ENCODE peak calls at places on chromosome 11, in six cellular contexts. One of them, this sample, is unnamed.

GRCh38 chr11:122085712-122086111 is 30.3 kb downstream of the BLID start:
- DNase-seq in effector memory CD8-positive, alpha-beta T cell: no peak
- DNase-seq in hypothalamus: no peak
- DNase-seq in mammary epithelial cell: no peak
- DNase-seq in activated T-cell treated with anti-CD3 and anti-CD28 coated beads for 24 hours: no peak
- DNase-seq in adrenal gland: no peak
- DNase-seq in this sample: no peak

GRCh38 chr11:16779436-16779835 is 41.0 kb downstream of the C11orf58 start:
- DNase-seq in effector memory CD8-positive, alpha-beta T cell: no peak
- DNase-seq in hypothalamus: no peak
- DNase-seq in mammary epithelial cell: no peak
- DNase-seq in activated T-cell treated with anti-CD3 and anti-CD28 coated beads for 24 hours: no peak
- DNase-seq in adrenal gland: no peak
- DNase-seq in this sample: no peak

GRCh38 chr11:83612891-83613766 is 327.0 kb upstream of the CCDC90B start:
- DNase-seq in effector memory CD8-positive, alpha-beta T cell: no peak
- DNase-seq in hypothalamus: no peak
- DNase-seq in mammary epithelial cell: no peak
- DNase-seq in activated T-cell treated with anti-CD3 and anti-CD28 coated beads for 24 hours: no peak
- DNase-seq in adrenal gland: no peak
- DNase-seq in this sample: peak

GRCh38 chr11:77039491-77040400 is 5.5 kb downstream of the B3GNT6 start:
- DNase-seq in effector memory CD8-positive, alpha-beta T cell: no peak
- DNase-seq in hypothalamus: peak
- DNase-seq in mammary epithelial cell: peak
- DNase-seq in activated T-cell treated with anti-CD3 and anti-CD28 coated beads for 24 hours: no peak
- DNase-seq in adrenal gland: peak
- DNase-seq in this sample: peak

GRCh38 chr11:20775331-20775730 is 105.9 kb downstream of the NELL1 start:
- DNase-seq in effector memory CD8-positive, alpha-beta T cell: no peak
- DNase-seq in hypothalamus: no peak
- DNase-seq in mammary epithelial cell: no peak
- DNase-seq in activated T-cell treated with anti-CD3 and anti-CD28 coated beads for 24 hours: no peak
- DNase-seq in adrenal gland: no peak
- DNase-seq in this sample: no peak

GRCh38 chr11:8765294-8765693 is 82.7 kb downstream of the RPL27A start:
- DNase-seq in effector memory CD8-positive, alpha-beta T cell: no peak
- DNase-seq in hypothalamus: no peak
- DNase-seq in mammary epithelial cell: peak
- DNase-seq in activated T-cell treated with anti-CD3 and anti-CD28 coated beads for 24 hours: no peak
- DNase-seq in adrenal gland: no peak
- DNase-seq in this sample: no peak

GRCh38 chr11:45391168-45391850 is 105.2 kb upstream of the SYT13 start:
- DNase-seq in effector memory CD8-positive, alpha-beta T cell: no peak
- DNase-seq in hypothalamus: no peak
- DNase-seq in mammary epithelial cell: no peak
- DNase-seq in activated T-cell treated with anti-CD3 and anti-CD28 coated beads for 24 hours: no peak
- DNase-seq in adrenal gland: no peak
- DNase-seq in this sample: no peak

GRCh38 chr11:25593221-25593620 is 738.7 kb upstream of the ANO3 start:
- DNase-seq in effector memory CD8-positive, alpha-beta T cell: no peak
- DNase-seq in hypothalamus: no peak
- DNase-seq in mammary epithelial cell: no peak
- DNase-seq in activated T-cell treated with anti-CD3 and anti-CD28 coated beads for 24 hours: no peak
- DNase-seq in adrenal gland: no peak
- DNase-seq in this sample: no peak

GRCh38 chr11:111135101-111135500 is 110.4 kb upstream of the POU2AF2 start:
- DNase-seq in effector memory CD8-positive, alpha-beta T cell: no peak
- DNase-seq in hypothalamus: no peak
- DNase-seq in mammary epithelial cell: no peak
- DNase-seq in activated T-cell treated with anti-CD3 and anti-CD28 coated beads for 24 hours: no peak
- DNase-seq in adrenal gland: no peak
- DNase-seq in this sample: no peak

GRCh38 chr11:63613517-63614135 is 607 bp downstream of the PLAAT3 start:
- DNase-seq in effector memory CD8-positive, alpha-beta T cell: peak
- DNase-seq in hypothalamus: peak
- DNase-seq in mammary epithelial cell: no peak
- DNase-seq in activated T-cell treated with anti-CD3 and anti-CD28 coated beads for 24 hours: no peak
- DNase-seq in adrenal gland: peak
- DNase-seq in this sample: no peak

GRCh38 chr11:27209562-27210005 is 153.4 kb downstream of the CCDC34 start:
- DNase-seq in effector memory CD8-positive, alpha-beta T cell: no peak
- DNase-seq in hypothalamus: no peak
- DNase-seq in mammary epithelial cell: peak
- DNase-seq in activated T-cell treated with anti-CD3 and anti-CD28 coated beads for 24 hours: no peak
- DNase-seq in adrenal gland: peak
- DNase-seq in this sample: no peak

GRCh38 chr11:14361951-14362350 is 3.0 kb upstream of the RRAS2 start:
- DNase-seq in effector memory CD8-positive, alpha-beta T cell: no peak
- DNase-seq in hypothalamus: no peak
- DNase-seq in mammary epithelial cell: no peak
- DNase-seq in activated T-cell treated with anti-CD3 and anti-CD28 coated beads for 24 hours: no peak
- DNase-seq in adrenal gland: no peak
- DNase-seq in this sample: no peak

GRCh38 chr11:15223318-15223717 is 108.6 kb downstream of the INSC start:
- DNase-seq in effector memory CD8-positive, alpha-beta T cell: no peak
- DNase-seq in hypothalamus: no peak
- DNase-seq in mammary epithelial cell: no peak
- DNase-seq in activated T-cell treated with anti-CD3 and anti-CD28 coated beads for 24 hours: no peak
- DNase-seq in adrenal gland: no peak
- DNase-seq in this sample: no peak

GRCh38 chr11:118283756-118284350 is 19.8 kb upstream of the MPZL2 start:
- DNase-seq in effector memory CD8-positive, alpha-beta T cell: no peak
- DNase-seq in hypothalamus: no peak
- DNase-seq in mammary epithelial cell: no peak
- DNase-seq in activated T-cell treated with anti-CD3 and anti-CD28 coated beads for 24 hours: no peak
- DNase-seq in adrenal gland: no peak
- DNase-seq in this sample: no peak

GRCh38 chr11:124934862-124935547 is 842 bp downstream of the HEPACAM start:
- DNase-seq in effector memory CD8-positive, alpha-beta T cell: no peak
- DNase-seq in hypothalamus: no peak
- DNase-seq in mammary epithelial cell: peak
- DNase-seq in activated T-cell treated with anti-CD3 and anti-CD28 coated beads for 24 hours: no peak
- DNase-seq in adrenal gland: no peak
- DNase-seq in this sample: no peak

GRCh38 chr11:96267490-96268010 is 75.4 kb downstream of the MAML2 start:
- DNase-seq in effector memory CD8-positive, alpha-beta T cell: peak
- DNase-seq in hypothalamus: no peak
- DNase-seq in mammary epithelial cell: no peak
- DNase-seq in activated T-cell treated with anti-CD3 and anti-CD28 coated beads for 24 hours: peak
- DNase-seq in adrenal gland: no peak
- DNase-seq in this sample: no peak

GRCh38 chr11:69496631-69497220 is 15.3 kb downstream of the LINC01488 start:
- DNase-seq in effector memory CD8-positive, alpha-beta T cell: no peak
- DNase-seq in hypothalamus: no peak
- DNase-seq in mammary epithelial cell: no peak
- DNase-seq in activated T-cell treated with anti-CD3 and anti-CD28 coated beads for 24 hours: no peak
- DNase-seq in adrenal gland: no peak
- DNase-seq in this sample: no peak

GRCh38 chr11:91081440-91082088 is 858.7 kb upstream of the CHORDC1 start:
- DNase-seq in effector memory CD8-positive, alpha-beta T cell: no peak
- DNase-seq in hypothalamus: no peak
- DNase-seq in mammary epithelial cell: peak
- DNase-seq in activated T-cell treated with anti-CD3 and anti-CD28 coated beads for 24 hours: no peak
- DNase-seq in adrenal gland: peak
- DNase-seq in this sample: no peak

GRCh38 chr11:129190087-129190486 is 2.0 kb downstream of the ARHGAP32 start:
- DNase-seq in effector memory CD8-positive, alpha-beta T cell: no peak
- DNase-seq in hypothalamus: no peak
- DNase-seq in mammary epithelial cell: peak
- DNase-seq in activated T-cell treated with anti-CD3 and anti-CD28 coated beads for 24 hours: no peak
- DNase-seq in adrenal gland: no peak
- DNase-seq in this sample: no peak

GRCh38 chr11:63769044-63769718 is 606 bp upstream of the ZFTA start:
- DNase-seq in effector memory CD8-positive, alpha-beta T cell: no peak
- DNase-seq in hypothalamus: peak
- DNase-seq in mammary epithelial cell: no peak
- DNase-seq in activated T-cell treated with anti-CD3 and anti-CD28 coated beads for 24 hours: no peak
- DNase-seq in adrenal gland: peak
- DNase-seq in this sample: peak

GRCh38 chr11:119617343-119617713 is 111.7 kb downstream of the NECTIN1 start:
- DNase-seq in effector memory CD8-positive, alpha-beta T cell: no peak
- DNase-seq in hypothalamus: no peak
- DNase-seq in mammary epithelial cell: no peak
- DNase-seq in activated T-cell treated with anti-CD3 and anti-CD28 coated beads for 24 hours: no peak
- DNase-seq in adrenal gland: no peak
- DNase-seq in this sample: no peak

GRCh38 chr11:66278396-66279091 is 569 bp downstream of the CNIH2 start:
- DNase-seq in effector memory CD8-positive, alpha-beta T cell: no peak
- DNase-seq in hypothalamus: no peak
- DNase-seq in mammary epithelial cell: no peak
- DNase-seq in activated T-cell treated with anti-CD3 and anti-CD28 coated beads for 24 hours: no peak
- DNase-seq in adrenal gland: no peak
- DNase-seq in this sample: no peak

GRCh38 chr11:8251767-8252295 is 11.8 kb downstream of the LMO1 start:
- DNase-seq in effector memory CD8-positive, alpha-beta T cell: no peak
- DNase-seq in hypothalamus: no peak
- DNase-seq in mammary epithelial cell: no peak
- DNase-seq in activated T-cell treated with anti-CD3 and anti-CD28 coated beads for 24 hours: no peak
- DNase-seq in adrenal gland: no peak
- DNase-seq in this sample: no peak

GRCh38 chr11:16986434-16987204 is 27.6 kb downstream of the PLEKHA7 start:
- DNase-seq in effector memory CD8-positive, alpha-beta T cell: peak
- DNase-seq in hypothalamus: no peak
- DNase-seq in mammary epithelial cell: no peak
- DNase-seq in activated T-cell treated with anti-CD3 and anti-CD28 coated beads for 24 hours: peak
- DNase-seq in adrenal gland: no peak
- DNase-seq in this sample: no peak

GRCh38 chr11:88175004-88175706 is at the start of gene RAB38:
- DNase-seq in effector memory CD8-positive, alpha-beta T cell: peak
- DNase-seq in hypothalamus: no peak
- DNase-seq in mammary epithelial cell: peak
- DNase-seq in activated T-cell treated with anti-CD3 and anti-CD28 coated beads for 24 hours: no peak
- DNase-seq in adrenal gland: peak
- DNase-seq in this sample: peak

GRCh38 chr11:96037267-96037990 is 113.5 kb upstream of the MTMR2 start:
- DNase-seq in effector memory CD8-positive, alpha-beta T cell: no peak
- DNase-seq in hypothalamus: no peak
- DNase-seq in mammary epithelial cell: peak
- DNase-seq in activated T-cell treated with anti-CD3 and anti-CD28 coated beads for 24 hours: no peak
- DNase-seq in adrenal gland: no peak
- DNase-seq in this sample: no peak

This sample was measured in neuronal stem cell.